ENCODE peak calls at places on chromosomes 7 and 10, in four cellular contexts. N is PC-9, L is GM23338, S is PC-3. D is an unnamed sample. For H3K9me2, the result is how much of the 10 kb centered on the place peaks cover.

GRCh38 chr7:102111758-102112119 is 174.9 kb upstream of the SH2B2 start:
- DNase-seq in N (no peak), L (peak), S (no peak), D (no peak)

GRCh38 chr10:48589266-48589665 is 15.6 kb downstream of the ARHGAP22 start:
- DNase-seq in N (no peak), L (no peak), S (no peak), D (no peak)

GRCh38 chr10:77926566-77927342 is at the start of gene DLG5:
- DNase-seq in N (no peak), L (peak), S (peak), D (peak)

GRCh38 chr10:6333086-6333485 is 130.4 kb downstream of the PFKFB3 start:
- DNase-seq in N (no peak), L (no peak), S (no peak), D (no peak)

GRCh38 chr7:74627699-74628411 is 29.7 kb upstream of the GTF2I start:
- DNase-seq in N (no peak), L (peak), S (no peak), D (peak)

GRCh38 chr7:100099452-100099851 is 1.7 kb downstream of the MCM7 start:
- DNase-seq in N (no peak), L (no peak), S (no peak), D (no peak)

GRCh38 chr7:44398506-44398905 is 73.1 kb upstream of the CAMK2B start:
- DNase-seq in N (no peak), L (no peak), S (no peak), D (no peak)

GRCh38 chr7:108448777-108449576 is 7.3 kb downstream of the NRCAM start:
- DNase-seq in N (no peak), L (peak), S (no peak), D (no peak)

GRCh38 chr10:114279289-114279688 is 40.2 kb downstream of the VWA2 start:
- DNase-seq in N (no peak), L (no peak), S (no peak), D (no peak)

GRCh38 chr7:103866919-103867318 is 122.5 kb downstream of the RELN start:
- DNase-seq in N (no peak), L (no peak), S (peak), D (no peak)

GRCh38 chr10:7351905-7352304 is 58.9 kb downstream of the SFMBT2 start:
- DNase-seq in N (no peak), L (no peak), S (peak), D (no peak)

GRCh38 chr10:80596391-80597257 is 58.9 kb downstream of the SH2D4B start:
- DNase-seq in N (no peak), L (peak), S (peak), D (peak)

GRCh38 chr10:109633846-109634245 is 289.5 kb downstream of the XPNPEP1 start:
- DNase-seq in N (no peak), L (peak), S (no peak), D (no peak)

GRCh38 chr10:114665873-114666272 is 7.8 kb upstream of the ABLIM1 start:
- DNase-seq in N (no peak), L (no peak), S (no peak), D (no peak)

GRCh38 chr10:283916-284356 is 148.7 kb downstream of the ZMYND11 start:
- DNase-seq in N (no peak), L (no peak), S (no peak), D (no peak)

GRCh38 chr7:82339958-82340357 is 103.6 kb downstream of the CACNA2D1 start:
- DNase-seq in N (no peak), L (no peak), S (no peak), D (no peak)

GRCh38 chr10:125772112-125772863 is 3.3 kb downstream of the MMP21 start:
- DNase-seq in N (no peak), L (no peak), S (no peak), D (no peak)

GRCh38 chr7:21504021-21504420 is 38.8 kb upstream of the DNAH11 start:
- DNase-seq in N (peak), L (peak), S (peak), D (peak)

GRCh38 chr10:126153686-126154628 is 234.3 kb downstream of the ADAM12 start:
- DNase-seq in N (no peak), L (no peak), S (no peak), D (no peak)

GRCh38 chr7:22581099-22581498 is 81.1 kb upstream of the STEAP1B start:
- DNase-seq in N (no peak), L (no peak), S (no peak), D (no peak)

GRCh38 chr7:155206286-155207020 is 91.2 kb upstream of the INSIG1 start:
- DNase-seq in N (no peak), L (no peak), S (peak), D (no peak)

GRCh38 chr7:50092579-50093411 is at the start of gene ZPBP:
- DNase-seq in N (no peak), L (peak), S (peak), D (peak)

GRCh38 chr7:80127412-80128150 is 7.0 kb upstream of the GNAI1 start:
- DNase-seq in N (no peak), L (peak), S (no peak), D (peak)

GRCh38 chr10:108783897-108784296 is 1139.4 kb downstream of the XPNPEP1 start:
- DNase-seq in N (peak), L (peak), S (peak), D (peak)

GRCh38 chr10:129794056-129794455 is 170.0 kb downstream of the EBF3 start:
- DNase-seq in N (no peak), L (no peak), S (no peak), D (no peak)

GRCh38 chr7:106640368-106641141 is 20.4 kb downstream of the CCDC71L start:
- DNase-seq in N (no peak), L (no peak), S (no peak), D (no peak)

GRCh38 chr10:118238573-118239240 is 103.4 kb downstream of the FAM204A start:
- DNase-seq in N (peak), L (no peak), S (peak), D (peak)

GRCh38 chr7:2796358-2797352 is 47.5 kb downstream of the GNA12 start:
- DNase-seq in N (no peak), L (no peak), S (no peak), D (no peak)

GRCh38 chr7:73768661-73769480 is 1.2 kb downstream of the CLDN3 start:
- DNase-seq in N (no peak), L (peak), S (no peak), D (no peak)

GRCh38 chr10:50648089-50648934 is 24.6 kb upstream of the SGMS1 start:
- DNase-seq in N (no peak), L (no peak), S (no peak), D (no peak)

GRCh38 chr10:58582045-58582444 is 69.4 kb downstream of the BICC1 start:
- DNase-seq in N (no peak), L (no peak), S (no peak), D (no peak)

DNA sequence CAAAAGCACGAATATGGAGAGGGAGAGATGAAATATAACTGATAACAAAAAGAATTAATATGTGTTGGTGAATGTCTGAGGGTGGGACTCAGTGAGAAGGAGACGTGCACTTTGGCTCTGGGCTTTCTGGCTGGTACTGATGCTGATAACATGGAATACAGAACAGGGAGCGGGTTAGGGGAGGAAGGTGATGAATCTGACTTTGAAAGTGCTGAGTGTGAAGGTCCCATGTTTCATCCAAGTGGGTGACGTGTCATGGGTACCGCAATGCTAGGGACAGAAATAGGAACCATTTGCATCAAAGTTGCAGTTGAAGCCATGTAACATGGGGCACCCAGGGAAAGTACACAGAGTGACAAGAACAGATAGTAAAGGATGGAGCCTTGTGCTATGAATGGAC is 236.6 kb upstream of the MYO3A start:
- DNase-seq in N (no peak), L (no peak), S (no peak), D (no peak)
- H3K4me2 ChIP-seq in N (no peak), L (no peak), S (no peak), D (no peak)

DNA sequence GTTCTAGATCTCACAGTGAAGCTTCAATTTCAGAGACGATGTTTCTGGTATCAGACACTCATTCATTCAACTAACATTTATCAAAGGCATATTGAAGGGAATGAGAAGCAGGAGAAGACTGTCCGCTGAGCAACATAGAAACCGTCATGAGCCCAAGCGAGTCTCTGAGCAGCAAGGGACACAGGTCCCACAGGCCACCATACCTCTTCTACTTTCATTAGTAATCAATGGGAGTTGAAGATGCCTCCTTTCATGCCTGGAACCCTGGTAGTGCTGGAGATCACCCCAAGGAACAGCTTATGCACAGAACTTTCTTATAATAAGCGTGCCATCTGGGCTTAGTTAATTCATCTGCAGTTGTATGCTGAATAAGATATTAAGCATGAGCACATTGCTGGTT is 1.2 kb downstream of the PAX4 start:
- DNase-seq in N (no peak), L (no peak), S (no peak), D (no peak)
- TF ChIP-seq EZH2 in N (no peak), L (no peak), S (no peak), D (no peak)

GRCh38 chr7:113959910-113960309 is 41.1 kb upstream of the PPP1R3A start:
- DNase-seq in N (no peak), L (no peak), S (no peak), D (no peak)

GRCh38 chr7:113968713-113969112 is 49.9 kb upstream of the PPP1R3A start:
- DNase-seq in N (no peak), L (no peak), S (no peak), D (peak)

DNA sequence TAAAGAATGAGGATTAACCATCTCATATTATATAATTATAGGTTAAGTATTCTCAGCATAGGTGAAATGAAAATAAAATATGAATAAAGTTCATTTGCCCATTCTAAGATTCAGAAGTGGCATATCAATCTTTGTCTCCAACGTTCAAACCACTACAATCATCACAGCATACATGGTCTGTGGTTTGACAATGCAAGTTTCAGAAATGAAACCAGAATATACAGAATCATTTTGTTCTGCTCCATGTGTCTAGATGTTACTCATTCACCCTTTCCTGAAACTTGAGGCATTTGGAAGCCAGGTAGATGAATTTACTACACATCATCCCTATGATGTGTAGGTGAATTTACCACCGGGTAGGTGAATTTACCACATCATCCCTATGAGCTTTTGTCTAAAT is 44.5 kb upstream of the PPP1R3A start:
- DNase-seq in N (no peak), L (no peak), S (no peak), D (no peak)
- H3K9me2 ChIP-seq in N (under half), L (under half), S (under half), D (under half)

GRCh38 chr7:117134885-117135552 is 181.7 kb downstream of the ST7 start:
- DNase-seq in N (no peak), L (no peak), S (no peak), D (no peak)
- H3K4me2 ChIP-seq in N (no peak), L (no peak), S (no peak), D (no peak)

DNA sequence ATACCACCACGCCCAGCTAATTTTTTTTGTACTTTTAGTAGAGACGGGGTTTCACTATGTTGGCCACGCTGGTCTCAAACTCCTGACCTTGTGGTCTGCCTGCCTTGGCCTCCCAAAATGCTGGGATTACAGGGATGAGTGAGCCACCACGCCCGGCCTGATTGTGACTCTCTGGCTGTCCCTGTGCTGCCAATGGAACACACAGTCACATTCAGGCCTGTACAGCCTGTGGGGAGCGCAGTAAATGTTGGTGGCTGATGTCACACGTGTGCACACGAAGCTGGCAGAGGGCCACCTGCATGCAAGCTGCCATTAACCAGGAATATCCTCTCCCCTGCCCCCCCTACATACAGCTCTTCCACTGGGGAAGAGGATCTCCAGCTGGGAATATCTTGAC is 22.1 kb downstream of the POLL start:
- DNase-seq in N (no peak), L (no peak), S (no peak), D (no peak)
- TF ChIP-seq EZH2 in N (no peak), L (no peak), S (no peak), D (no peak)

GRCh38 chr7:142787034-142787768 is 16.4 kb downstream of the PRSS2 start:
- DNase-seq in N (no peak), L (no peak), S (no peak), D (no peak)
- H3K9me2 ChIP-seq in N (under half), L (under half), S (under half), D (under half)

GRCh38 chr10:103047381-103047780 is 129.3 kb downstream of the CNNM2 start:
- DNase-seq in N (no peak), L (no peak), S (no peak), D (no peak)

GRCh38 chr10:103042129-103042528 is 124.0 kb downstream of the CNNM2 start:
- DNase-seq in N (no peak), L (peak), S (no peak), D (no peak)

GRCh38 chr10:103045961-103046360 is 127.9 kb downstream of the CNNM2 start:
- DNase-seq in N (no peak), L (no peak), S (no peak), D (no peak)

GRCh38 chr10:103042908-103043307 is 124.8 kb downstream of the CNNM2 start:
- DNase-seq in N (no peak), L (peak), S (no peak), D (no peak)

GRCh38 chr10:103044942-103045489 is 126.9 kb downstream of the CNNM2 start:
- DNase-seq in N (no peak), L (no peak), S (no peak), D (no peak)
- H3K4me2 ChIP-seq in N (no peak), L (peak), S (no peak), D (no peak)

DNA sequence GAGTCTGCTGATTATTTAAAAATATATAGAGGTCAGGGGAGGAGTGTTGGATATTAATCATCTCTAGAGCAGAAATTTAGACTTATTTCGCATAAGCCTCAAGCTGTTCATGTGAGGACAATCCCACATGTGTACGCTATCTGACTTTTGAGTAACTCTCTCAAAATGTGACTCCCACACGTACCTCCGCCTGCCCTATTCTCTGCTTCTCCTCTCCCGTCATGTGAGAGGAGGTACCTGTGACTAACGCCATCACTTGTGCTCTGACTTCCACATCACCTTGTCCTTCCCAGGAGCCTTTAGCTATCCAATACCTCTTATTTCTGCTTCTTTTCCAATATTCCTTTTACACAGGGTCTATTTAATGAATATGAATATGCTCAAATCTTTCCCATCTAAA is 119.3 kb upstream of the CALCR start:
- DNase-seq in N (no peak), L (no peak), S (no peak), D (no peak)
- TF ChIP-seq EZH2 in N (no peak), L (no peak), S (no peak), D (no peak)

D was measured in hepatocyte.